ENCODE peak calls at places on chromosomes 5 and 9, in four cellular contexts. D is lower lobe of right lung, A is psoas muscle, J is ovary. Q is an unnamed sample.

GRCh38 chr9:27109621-27110020 is 596 bp downstream of the TEK start:
- DNase-seq in D (no peak), A (no peak), J (no peak), Q (no peak)

GRCh38 chr9:105359899-105360298 is 87.9 kb upstream of the FSD1L start:
- DNase-seq in D (no peak), A (no peak), J (no peak), Q (no peak)

GRCh38 chr5:172543484-172544298 is 89.4 kb upstream of the SH3PXD2B start:
- DNase-seq in D (no peak), A (no peak), J (no peak), Q (no peak)

GRCh38 chr5:141258948-141259347 is 13.8 kb downstream of the PCDHB15 start:
- DNase-seq in D (no peak), A (no peak), J (no peak), Q (no peak)

GRCh38 chr9:93820667-93821306 is 134.4 kb downstream of the BARX1 start:
- DNase-seq in D (no peak), A (no peak), J (no peak), Q (no peak)

GRCh38 chr5:137900925-137901817 is 11.9 kb downstream of the PKD2L2 start:
- DNase-seq in D (no peak), A (no peak), J (no peak), Q (no peak)

GRCh38 chr5:113047733-113048652 is 71.4 kb downstream of the DCP2 start:
- DNase-seq in D (no peak), A (no peak), J (peak), Q (no peak)

GRCh38 chr5:178136990-178137389 is 6.2 kb downstream of the RMND5B start:
- DNase-seq in D (no peak), A (no peak), J (no peak), Q (no peak)

DNA sequence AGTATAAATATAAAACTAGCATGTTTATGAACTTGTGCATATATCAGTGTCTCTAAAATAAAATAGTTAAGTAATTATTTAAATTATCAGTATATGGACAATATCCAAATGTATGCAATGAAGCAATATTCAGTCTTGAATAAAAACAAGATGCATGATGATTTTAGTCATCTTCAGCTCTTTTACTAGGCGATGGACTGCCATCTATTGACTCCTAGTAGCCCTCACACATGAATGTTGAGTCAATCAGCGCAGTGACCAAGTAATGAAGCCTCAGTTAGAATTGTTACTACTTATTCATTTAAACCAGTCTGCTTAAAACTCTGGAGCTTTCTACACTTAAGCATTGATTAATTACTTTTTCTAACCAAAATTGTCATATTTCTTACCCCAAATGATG is 92.9 kb upstream of the GRHPR start:
- DNase-seq in D (no peak), A (no peak), J (no peak), Q (no peak)
- TF ChIP-seq CTCF in D (no peak), A (peak), J (no peak), Q (peak)

GRCh38 chr9:131607591-131607990 is 62.3 kb downstream of the PRRT1B start:
- DNase-seq in D (no peak), A (no peak), J (no peak), Q (no peak)
- H3K4me3 ChIP-seq in D (no peak), A (no peak), J (no peak), Q (no peak)

GRCh38 chr9:78121488-78121887 is 89.9 kb upstream of the GNAQ start:
- DNase-seq in D (peak), A (peak), J (peak), Q (no peak)
- TF ChIP-seq CTCF in D (peak), A (peak), J (no peak), Q (peak)

DNA sequence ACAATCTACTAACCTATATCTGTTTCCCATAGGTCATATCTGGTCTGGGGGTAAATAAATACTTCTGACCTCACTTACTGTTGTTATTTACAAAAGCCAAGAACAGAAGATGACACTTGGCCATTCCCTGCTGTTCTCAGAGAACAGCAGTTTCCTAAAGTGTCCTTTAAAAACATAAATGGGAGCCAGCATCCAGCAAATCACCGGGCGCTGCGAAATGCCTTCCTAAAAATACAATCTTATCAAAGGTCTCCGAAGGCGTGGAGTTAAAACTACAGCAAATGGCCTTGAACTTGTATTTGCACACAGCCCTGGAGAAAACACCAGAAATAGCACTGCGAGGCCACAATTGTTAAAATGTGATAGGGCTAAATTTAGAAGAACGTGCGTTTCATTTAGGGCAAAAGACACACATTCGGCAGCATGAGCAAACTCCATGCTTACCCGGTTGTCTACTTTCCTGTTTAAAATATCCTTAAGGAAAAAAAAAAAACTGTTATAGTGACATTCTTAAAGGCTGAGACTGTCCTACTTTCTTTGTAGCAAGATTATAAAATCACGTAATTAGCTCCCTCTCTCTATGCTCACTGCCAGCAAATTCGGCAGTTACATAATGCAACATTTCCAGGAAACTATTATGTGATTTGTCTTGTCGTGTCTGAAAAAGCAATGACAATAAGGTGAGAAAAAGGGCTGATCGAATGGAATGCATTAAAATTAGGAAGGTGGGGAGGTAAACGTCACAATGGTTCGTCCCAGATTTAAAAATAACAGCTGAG is 1.5 kb downstream of the NFIL3 start:
- DNase-seq in D (no peak), A (no peak), J (peak), Q (no peak)
- H3K4me3 ChIP-seq in D (peak), A (peak), J (peak), Q (peak)

GRCh38 chr5:60455589-60455988 is 244.4 kb downstream of the DEPDC1B start:
- DNase-seq in D (no peak), A (no peak), J (no peak), Q (no peak)

GRCh38 chr5:60457256-60457655 is 242.7 kb downstream of the DEPDC1B start:
- DNase-seq in D (no peak), A (no peak), J (no peak), Q (no peak)

GRCh38 chr5:60453186-60453976 is 246.6 kb downstream of the DEPDC1B start:
- DNase-seq in D (no peak), A (no peak), J (no peak), Q (no peak)

GRCh38 chr5:60463179-60463868 is 236.6 kb downstream of the DEPDC1B start:
- DNase-seq in D (no peak), A (no peak), J (no peak), Q (no peak)

DNA sequence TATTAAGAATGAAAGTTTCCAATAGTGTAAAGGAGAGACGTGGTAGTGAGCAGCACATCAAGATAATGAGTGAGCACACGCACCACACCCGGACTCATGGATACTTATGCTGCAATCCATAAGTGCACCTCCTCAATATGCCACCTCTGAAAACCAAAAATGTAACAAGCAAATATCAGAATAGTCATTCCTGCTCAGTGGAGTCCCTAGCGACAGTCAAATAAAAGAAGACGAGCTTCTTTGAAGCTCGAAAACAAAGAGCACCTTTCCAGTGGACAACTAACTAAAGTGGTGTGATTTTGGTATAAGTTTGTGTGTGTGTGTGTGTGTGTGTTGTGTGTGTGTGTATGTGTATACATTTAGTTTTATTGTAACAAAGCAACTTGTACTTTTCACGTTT is 241.3 kb downstream of the DEPDC1B start:
- DNase-seq in D (no peak), A (no peak), J (no peak), Q (no peak)
- TF ChIP-seq CTCF in D (no peak), A (no peak), J (no peak), Q (no peak)

DNA sequence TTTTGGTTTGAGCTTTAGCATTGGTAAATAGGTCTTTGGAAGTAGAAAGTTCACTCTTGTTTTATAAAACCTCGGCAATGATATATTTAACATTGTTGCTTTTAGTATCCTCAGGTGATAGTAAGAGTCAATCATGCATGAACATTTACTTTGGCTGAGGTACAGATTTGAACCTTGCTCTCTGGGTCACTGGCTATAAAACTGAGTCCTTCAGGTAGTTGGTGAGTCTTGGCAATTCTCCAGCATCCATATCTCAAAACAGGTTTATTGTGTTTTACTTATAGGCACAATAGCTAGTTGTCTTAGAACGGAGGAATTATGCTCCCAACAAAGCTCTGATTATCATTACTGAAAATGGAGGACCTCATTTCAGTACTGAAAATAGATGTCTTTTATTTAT is 75.1 kb downstream of the MAT2B start:
- DNase-seq in D (no peak), A (no peak), J (no peak), Q (no peak)
- H3K4me3 ChIP-seq in D (no peak), A (no peak), J (no peak), Q (no peak)

DNA sequence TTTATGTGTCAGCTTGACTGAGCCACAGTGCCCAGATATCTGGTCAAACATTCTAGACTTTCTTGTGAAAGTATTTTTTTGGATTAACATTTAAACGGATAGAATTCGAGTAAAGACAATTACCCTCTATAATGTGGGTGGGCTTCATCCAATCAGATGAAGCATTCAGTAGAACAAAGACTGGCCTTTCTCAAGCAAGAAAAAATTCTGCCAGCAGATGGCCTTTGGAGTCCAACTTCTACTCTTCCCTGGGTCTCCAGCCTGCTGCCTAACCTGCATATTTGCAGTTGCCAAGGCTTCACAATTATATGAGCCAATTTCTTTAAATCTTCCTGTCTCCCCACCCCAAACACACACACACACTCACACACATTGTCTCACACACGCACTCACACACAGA is 86.4 kb downstream of the MED10 start:
- DNase-seq in D (no peak), A (no peak), J (no peak), Q (no peak)
- TF ChIP-seq CTCF in D (peak), A (peak), J (no peak), Q (no peak)

GRCh38 chr9:75086443-75087278 is 1.3 kb downstream of the NMRK1 start:
- DNase-seq in D (peak), A (peak), J (peak), Q (no peak)

GRCh38 chr9:75087279-75087823 is 604 bp downstream of the NMRK1 start:
- DNase-seq in D (no peak), A (peak), J (peak), Q (no peak)

GRCh38 chr9:75083188-75083976 is 4.6 kb downstream of the NMRK1 start:
- DNase-seq in D (peak), A (no peak), J (no peak), Q (no peak)

GRCh38 chr9:75084081-75084672 is 3.8 kb downstream of the NMRK1 start:
- DNase-seq in D (no peak), A (no peak), J (no peak), Q (no peak)

GRCh38 chr9:75085640-75086039 is 2.3 kb downstream of the NMRK1 start:
- DNase-seq in D (no peak), A (no peak), J (no peak), Q (no peak)
- H3K4me3 ChIP-seq in D (peak), A (peak), J (no peak), Q (no peak)

DNA sequence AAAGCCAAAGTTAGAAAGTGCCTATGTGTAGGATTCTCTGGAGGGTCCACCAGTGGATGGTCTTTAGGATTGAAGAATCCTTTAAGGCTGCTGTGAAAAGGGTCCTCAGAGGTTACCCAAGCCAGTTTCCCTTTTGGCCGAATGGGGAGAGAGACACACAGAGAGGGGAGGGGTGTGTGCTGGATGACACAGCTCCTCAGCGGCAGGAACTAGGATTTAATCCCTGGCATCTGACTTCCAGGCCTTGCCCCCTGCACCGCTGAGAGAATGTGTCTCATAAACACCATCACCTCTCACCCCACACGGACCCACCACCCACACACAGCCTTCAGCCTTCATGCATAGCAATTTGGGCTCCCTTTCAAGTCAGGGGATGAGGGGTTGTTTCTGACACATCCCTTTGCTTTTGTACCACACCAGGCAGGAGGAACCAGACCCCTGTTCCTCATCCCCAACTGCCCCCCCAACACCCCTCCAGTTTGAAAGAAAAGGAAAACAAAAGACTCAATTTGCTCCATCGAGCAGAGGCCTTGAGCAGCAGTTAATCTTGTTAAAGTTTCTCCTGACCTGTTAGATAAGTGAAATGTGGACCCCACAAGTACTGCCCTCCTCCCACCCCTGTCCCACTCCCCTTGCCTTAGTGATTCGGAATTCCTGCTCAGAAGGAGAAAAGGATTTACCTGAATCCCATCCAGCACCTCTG is 4.0 kb downstream of the PAPPA start:
- DNase-seq in D (no peak), A (no peak), J (peak), Q (no peak)
- TF ChIP-seq CTCF in D (no peak), A (no peak), J (no peak), Q (no peak)

Q was measured in HFF-Myc.